ENCODE peak calls at places on chromosomes 12 and 14, in seven cellular contexts. X, J, V, O, I, K and M are unnamed samples.

GRCh38 chr12:57694459-57695019 is 607 bp downstream of the OS9 start:
- DNase-seq in X (no peak), V (no peak), J (no peak), K (peak), O (peak), I (peak), M (no peak)

GRCh38 chr14:38716871-38717270 is 386.2 kb downstream of the SEC23A start:
- DNase-seq in O (no peak), K (no peak), I (no peak), X (no peak), V (no peak), J (peak), M (no peak)

GRCh38 chr14:94717808-94718207 is 52.1 kb downstream of the GSC start:
- DNase-seq in V (no peak), O (peak), I (no peak), K (no peak), X (no peak), J (no peak), M (no peak)

GRCh38 chr12:54135621-54136027 is 53.2 kb downstream of the SMUG1 start:
- DNase-seq in J (no peak), O (no peak), X (no peak), K (no peak), V (no peak), I (no peak), M (peak)

GRCh38 chr12:132400011-132400641 is 70.7 kb upstream of the GALNT9 start:
- DNase-seq in I (no peak), O (no peak), V (no peak), K (no peak), X (no peak), J (no peak), M (no peak)

GRCh38 chr12:128098725-128099124 is 168.2 kb upstream of the TMEM132C start:
- DNase-seq in V (no peak), K (no peak), I (no peak), X (no peak), O (no peak), J (no peak), M (no peak)

GRCh38 chr12:59660148-59660547 is 64.3 kb downstream of the SLC16A7 start:
- DNase-seq in X (no peak), J (no peak), O (peak), K (no peak), I (no peak), V (no peak), M (no peak)

GRCh38 chr12:26678697-26679660 is 154.0 kb downstream of the ITPR2 start:
- DNase-seq in X (no peak), V (no peak), I (peak), O (peak), J (peak), K (no peak), M (no peak)

GRCh38 chr12:57564178-57564740 is 14.4 kb downstream of the KIF5A start:
- DNase-seq in J (no peak), O (no peak), K (no peak), V (no peak), X (no peak), I (no peak), M (no peak)

GRCh38 chr12:2627343-2628191 is 167.2 kb upstream of the FKBP4 start:
- DNase-seq in X (no peak), O (no peak), I (no peak), J (no peak), V (no peak), K (no peak), M (no peak)

GRCh38 chr14:32662234-32662633 is 276.4 kb upstream of the NPAS3 start:
- DNase-seq in J (peak), O (peak), K (peak), I (peak), V (no peak), X (no peak), M (no peak)

GRCh38 chr12:1864867-1865266 is 44.5 kb downstream of the LRTM2 start:
- DNase-seq in O (no peak), J (no peak), X (no peak), K (no peak), V (no peak), I (no peak), M (no peak)

GRCh38 chr12:124075836-124076235 is 102.8 kb downstream of the ZNF664 start:
- DNase-seq in J (no peak), K (no peak), V (no peak), X (no peak), O (no peak), I (no peak), M (no peak)

GRCh38 chr12:2494490-2495192 is 300.1 kb upstream of the FKBP4 start:
- DNase-seq in I (no peak), K (no peak), X (no peak), J (no peak), O (peak), V (no peak), M (no peak)

GRCh38 chr12:91662021-91662420 is 479.4 kb upstream of the DCN start:
- DNase-seq in X (no peak), K (no peak), V (no peak), J (peak), I (peak), O (peak), M (no peak)

GRCh38 chr14:90263748-90264449 is 7.5 kb downstream of the PSMC1 start:
- DNase-seq in O (no peak), I (no peak), V (no peak), K (no peak), X (no peak), J (no peak), M (no peak)

GRCh38 chr12:56377310-56377988 is 14.8 kb upstream of the APOF start:
- DNase-seq in J (no peak), K (peak), X (peak), V (no peak), I (peak), O (peak), M (no peak)

GRCh38 chr14:55417955-55418354 is 6.3 kb upstream of the ATG14 start:
- DNase-seq in J (no peak), I (no peak), O (no peak), X (no peak), V (no peak), K (no peak), M (no peak)

GRCh38 chr12:104648746-104649145 is 192.0 kb downstream of the CHST11 start:
- DNase-seq in J (no peak), V (no peak), K (no peak), X (no peak), I (no peak), O (no peak), M (no peak)

GRCh38 chr14:24110060-24110459 is 4.5 kb upstream of the DCAF11 start:
- DNase-seq in J (no peak), V (no peak), O (no peak), K (no peak), X (no peak), I (no peak), M (no peak)

GRCh38 chr12:30874455-30875313 is 51.9 kb upstream of the TSPAN11 start:
- DNase-seq in X (no peak), I (no peak), O (no peak), V (no peak), K (no peak), J (no peak), M (no peak)

DNA sequence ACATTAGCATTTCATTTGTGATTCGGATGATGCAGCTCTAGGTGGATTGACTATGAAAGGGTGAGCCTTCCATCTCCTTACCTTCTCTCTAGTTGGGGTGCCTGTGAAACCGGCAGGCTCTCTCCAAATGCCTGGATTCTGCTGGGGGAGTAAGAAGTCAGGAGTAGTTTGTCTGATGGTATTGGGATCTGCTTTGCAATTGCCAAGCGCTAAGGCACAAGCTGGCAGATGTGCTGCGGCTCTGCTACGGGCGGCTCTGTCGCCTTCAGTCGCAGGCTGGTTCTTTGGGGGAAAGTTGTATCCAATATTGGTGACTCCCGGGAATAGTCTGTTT is 2.4 kb downstream of the RMST start:
- DNase-seq in O (no peak), X (no peak), K (no peak), V (no peak), J (no peak), I (no peak), M (no peak)
- H3K4me3 ChIP-seq in O (no peak), X (no peak), K (no peak), V (no peak), J (no peak), I (no peak), M (no peak)

GRCh38 chr14:50229646-50230045 is 1.7 kb downstream of the SOS2 start:
- DNase-seq in K (no peak), I (no peak), X (no peak), O (no peak), V (no peak), J (no peak), M (no peak)

GRCh38 chr14:50228313-50228712 is 3.1 kb downstream of the SOS2 start:
- DNase-seq in K (no peak), V (no peak), J (no peak), O (no peak), X (no peak), I (no peak), M (no peak)

GRCh38 chr14:50225067-50225973 is 6.1 kb downstream of the SOS2 start:
- DNase-seq in K (peak), O (peak), J (peak), I (peak), X (no peak), V (no peak), M (peak)

GRCh38 chr14:50222061-50222613 is 9.2 kb downstream of the SOS2 start:
- DNase-seq in J (peak), X (no peak), K (no peak), O (peak), V (no peak), I (no peak), M (no peak)

DNA sequence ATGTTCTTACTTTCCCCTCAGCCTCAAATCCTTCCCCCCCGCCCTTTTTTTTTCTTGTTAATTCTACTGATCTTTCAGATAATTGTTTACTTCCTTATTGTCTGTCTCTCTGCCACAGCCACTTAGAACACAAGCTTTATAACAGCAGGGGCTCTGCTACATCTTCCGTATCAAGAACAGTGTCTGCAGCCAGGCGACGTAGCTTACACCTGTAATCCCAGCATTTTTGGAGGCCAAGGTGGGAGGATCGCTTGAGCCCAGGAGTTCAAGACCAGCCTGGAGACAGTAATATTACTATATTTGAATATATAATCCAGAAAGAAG is 5.4 kb downstream of the SOS2 start:
- DNase-seq in O (no peak), I (peak), X (no peak), J (no peak), V (no peak), K (no peak), M (no peak)
- H3K4me3 ChIP-seq in O (no peak), I (peak), X (no peak), J (no peak), V (no peak), K (no peak), M (no peak)

GRCh38 chr14:61559641-61560201 is 135.6 kb upstream of the HIF1A start:
- DNase-seq in O (no peak), J (no peak), X (peak), K (no peak), V (no peak), I (no peak), M (no peak)

GRCh38 chr14:61558271-61558670 is 137.0 kb upstream of the HIF1A start:
- DNase-seq in I (no peak), J (peak), O (no peak), K (no peak), X (no peak), V (no peak), M (no peak)

GRCh38 chr14:61561144-61561543 is 134.2 kb upstream of the HIF1A start:
- DNase-seq in O (peak), J (peak), X (no peak), K (peak), V (no peak), I (peak), M (no peak)

GRCh38 chr14:61561657-61562276 is 133.5 kb upstream of the HIF1A start:
- DNase-seq in J (peak), I (peak), O (peak), X (peak), K (peak), V (no peak), M (peak)

GRCh38 chr14:61560323-61560722 is 135.0 kb upstream of the HIF1A start:
- DNase-seq in I (peak), J (no peak), V (no peak), O (peak), K (no peak), X (no peak), M (no peak)
- H3K4me3 ChIP-seq in I (no peak), J (no peak), V (no peak), O (no peak), K (no peak), X (peak), M (no peak)

GRCh38 chr12:76028649-76029277 is 2.8 kb downstream of the PHLDA1 start:
- DNase-seq in X (no peak), I (peak), O (peak), K (no peak), V (no peak), J (no peak), M (no peak)
- H3K4me3 ChIP-seq in X (peak), I (peak), O (peak), K (peak), V (no peak), J (peak), M (peak)